ENCODE peak calls at places on chromosomes 5 and 9, in ten cellular contexts. U is fibroblast of the aortic adventitia, S is nephron progenitor cell, J is GM19239, O is upper lobe of right lung, R is activated gamma-delta T cell treated with Interleukin-2 at 50 U/mL for 16 hours, A is OCI-M1, T is GM12892, H is esophagus squamous epithelium, I is astrocyte of the spinal cord. Y is an unnamed sample.

GRCh38 chr9:133135193-133135745 is 14.2 kb upstream of the RALGDS start:
- DNase-seq in U (peak; percentile 83), J (no peak), R (peak; percentile 63), I (peak; percentile 96), S (no peak), T (no peak), O (peak; percentile 84), A (no peak), H (no peak), Y (no peak)

GRCh38 chr5:68171101-68171558 is 44.4 kb upstream of the PIK3R1 start:
- DNase-seq in R (no peak), O (no peak), S (no peak), H (no peak), U (peak; percentile 64), A (no peak), I (peak; percentile 65), T (no peak), J (no peak), Y (no peak)

GRCh38 chr5:144092510-144092909 is 77.9 kb downstream of the YIPF5 start:
- DNase-seq in J (no peak), I (no peak), T (no peak), U (no peak), R (no peak), A (no peak), H (no peak), S (no peak), O (no peak), Y (no peak)

GRCh38 chr5:93892481-93892880 is 151.1 kb upstream of the POU5F2 start:
- DNase-seq in A (no peak), H (no peak), I (no peak), T (no peak), U (no peak), S (no peak), J (no peak), O (no peak), R (no peak), Y (no peak)

GRCh38 chr5:86175224-86175623 is 442.5 kb upstream of the COX7C start:
- DNase-seq in I (no peak), S (no peak), T (no peak), H (no peak), J (no peak), R (no peak), A (peak; percentile 11), O (no peak), U (no peak), Y (no peak)

GRCh38 chr9:22528485-22528884 is 81.9 kb downstream of the DMRTA1 start:
- DNase-seq in R (no peak), T (no peak), H (no peak), O (no peak), A (peak; percentile 59), U (peak; percentile 66), S (no peak), J (no peak), I (peak; percentile 22), Y (no peak)

GRCh38 chr5:43997647-43998251 is 391.5 kb downstream of the FGF10 start:
- DNase-seq in H (no peak), S (no peak), T (no peak), A (no peak), O (no peak), I (peak; percentile 12), J (no peak), R (no peak), U (peak; percentile 41), Y (no peak)

GRCh38 chr9:91207889-91208651 is 153.6 kb downstream of the AUH start:
- DNase-seq in A (peak; percentile 79), H (no peak), U (peak; percentile 85), S (no peak), I (peak; percentile 77), R (no peak), J (no peak), O (no peak), T (no peak), Y (no peak)

GRCh38 chr5:162190-162564 is 29.1 kb upstream of the LRRC14B start:
- DNase-seq in J (no peak), I (no peak), T (no peak), A (no peak), O (no peak), H (no peak), S (no peak), U (no peak), R (no peak), Y (no peak)